ENCODE peak calls at places on chromosomes 6 and 20, in nine cellular contexts. One of them, this sample, is unnamed.

GRCh38 chr6:170265655-170266054 is 25.2 kb downstream of the DLL1 start:
- DNase-seq in A549: no peak
- DNase-seq in foreskin keratinocyte: no peak
- DNase-seq in epithelial cell of esophagus: no peak
- DNase-seq in left lung: no peak
- DNase-seq in dorsolateral prefrontal cortex: peak; percentile 89
- DNase-seq in upper lobe of right lung: peak; percentile 80
- DNase-seq in AG04449: no peak
- DNase-seq in SK-N-SH: no peak
- DNase-seq in this sample: no peak

GRCh38 chr6:84764332-84765049 is at the start of gene TBX18:
- DNase-seq in A549: peak; percentile 98
- DNase-seq in foreskin keratinocyte: peak; percentile 34
- DNase-seq in epithelial cell of esophagus: peak; percentile 94
- DNase-seq in left lung: peak; percentile 59
- DNase-seq in dorsolateral prefrontal cortex: no peak
- DNase-seq in upper lobe of right lung: peak; percentile 74
- DNase-seq in AG04449: peak; percentile 95
- DNase-seq in SK-N-SH: peak; percentile 85
- DNase-seq in this sample: peak; percentile 96

GRCh38 chr6:110738899-110739365 is 76.3 kb downstream of the CDK19 start:
- DNase-seq in A549: peak; percentile 19
- DNase-seq in foreskin keratinocyte: no peak
- DNase-seq in epithelial cell of esophagus: no peak
- DNase-seq in left lung: peak; percentile 51
- DNase-seq in dorsolateral prefrontal cortex: no peak
- DNase-seq in upper lobe of right lung: no peak
- DNase-seq in AG04449: no peak
- DNase-seq in SK-N-SH: no peak
- DNase-seq in this sample: no peak

GRCh38 chr6:37369321-37370196 is 15.8 kb downstream of the RNF8 start:
- DNase-seq in A549: no peak
- DNase-seq in foreskin keratinocyte: no peak
- DNase-seq in epithelial cell of esophagus: peak; percentile 16
- DNase-seq in left lung: no peak
- DNase-seq in dorsolateral prefrontal cortex: no peak
- DNase-seq in upper lobe of right lung: no peak
- DNase-seq in AG04449: no peak
- DNase-seq in SK-N-SH: no peak
- DNase-seq in this sample: no peak

GRCh38 chr6:159729598-159729997 is 2.3 kb downstream of the WTAP start:
- DNase-seq in A549: no peak
- DNase-seq in foreskin keratinocyte: no peak
- DNase-seq in epithelial cell of esophagus: peak; percentile 24
- DNase-seq in left lung: no peak
- DNase-seq in dorsolateral prefrontal cortex: no peak
- DNase-seq in upper lobe of right lung: no peak
- DNase-seq in AG04449: no peak
- DNase-seq in SK-N-SH: no peak
- DNase-seq in this sample: no peak

GRCh38 chr20:4961746-4962145 is 39.6 kb downstream of the SLC23A2 start:
- DNase-seq in A549: peak; percentile 74
- DNase-seq in foreskin keratinocyte: no peak
- DNase-seq in epithelial cell of esophagus: no peak
- DNase-seq in left lung: no peak
- DNase-seq in dorsolateral prefrontal cortex: no peak
- DNase-seq in upper lobe of right lung: no peak
- DNase-seq in AG04449: no peak
- DNase-seq in SK-N-SH: no peak
- DNase-seq in this sample: no peak

GRCh38 chr6:155194399-155194798 is 69.4 kb upstream of the CLDN20 start:
- DNase-seq in A549: no peak
- DNase-seq in foreskin keratinocyte: no peak
- DNase-seq in epithelial cell of esophagus: no peak
- DNase-seq in left lung: no peak
- DNase-seq in dorsolateral prefrontal cortex: no peak
- DNase-seq in upper lobe of right lung: no peak
- DNase-seq in AG04449: no peak
- DNase-seq in SK-N-SH: no peak
- DNase-seq in this sample: no peak

GRCh38 chr6:26536571-26537159 is 1.5 kb upstream of the HMGN4 start:
- DNase-seq in A549: peak; percentile 50
- DNase-seq in foreskin keratinocyte: no peak
- DNase-seq in epithelial cell of esophagus: no peak
- DNase-seq in left lung: no peak
- DNase-seq in dorsolateral prefrontal cortex: no peak
- DNase-seq in upper lobe of right lung: no peak
- DNase-seq in AG04449: no peak
- DNase-seq in SK-N-SH: peak; percentile 41
- DNase-seq in this sample: no peak

GRCh38 chr20:49853640-49854039 is 41.0 kb downstream of the SLC9A8 start:
- DNase-seq in A549: peak; percentile 66
- DNase-seq in foreskin keratinocyte: peak; percentile 64
- DNase-seq in epithelial cell of esophagus: peak; percentile 86
- DNase-seq in left lung: no peak
- DNase-seq in dorsolateral prefrontal cortex: no peak
- DNase-seq in upper lobe of right lung: no peak
- DNase-seq in AG04449: no peak
- DNase-seq in SK-N-SH: peak; percentile 45
- DNase-seq in this sample: peak; percentile 27

GRCh38 chr6:130098317-130098716 is 79.9 kb downstream of the L3MBTL3 start:
- DNase-seq in A549: no peak
- DNase-seq in foreskin keratinocyte: no peak
- DNase-seq in epithelial cell of esophagus: no peak
- DNase-seq in left lung: no peak
- DNase-seq in dorsolateral prefrontal cortex: no peak
- DNase-seq in upper lobe of right lung: no peak
- DNase-seq in AG04449: no peak
- DNase-seq in SK-N-SH: no peak
- DNase-seq in this sample: no peak

GRCh38 chr6:143196525-143197225 is 136.0 kb downstream of the AIG1 start:
- DNase-seq in A549: no peak
- DNase-seq in foreskin keratinocyte: no peak
- DNase-seq in epithelial cell of esophagus: peak; percentile 5
- DNase-seq in left lung: no peak
- DNase-seq in dorsolateral prefrontal cortex: no peak
- DNase-seq in upper lobe of right lung: no peak
- DNase-seq in AG04449: no peak
- DNase-seq in SK-N-SH: no peak
- DNase-seq in this sample: no peak

GRCh38 chr20:62771396-62772102 is 24.7 kb upstream of the MRGBP start:
- DNase-seq in A549: no peak
- DNase-seq in foreskin keratinocyte: no peak
- DNase-seq in epithelial cell of esophagus: no peak
- DNase-seq in left lung: no peak
- DNase-seq in dorsolateral prefrontal cortex: no peak
- DNase-seq in upper lobe of right lung: no peak
- DNase-seq in AG04449: no peak
- DNase-seq in SK-N-SH: no peak
- DNase-seq in this sample: peak; percentile 6

GRCh38 chr20:26315054-26315453 is 618.4 kb upstream of the ZNF337 start:
- DNase-seq in A549: no peak
- DNase-seq in foreskin keratinocyte: no peak
- DNase-seq in epithelial cell of esophagus: no peak
- DNase-seq in left lung: no peak
- DNase-seq in dorsolateral prefrontal cortex: no peak
- DNase-seq in upper lobe of right lung: no peak
- DNase-seq in AG04449: no peak
- DNase-seq in SK-N-SH: no peak
- DNase-seq in this sample: no peak

GRCh38 chr6:15596241-15596896 is 66.5 kb downstream of the DTNBP1 start:
- DNase-seq in A549: no peak
- DNase-seq in foreskin keratinocyte: no peak
- DNase-seq in epithelial cell of esophagus: no peak
- DNase-seq in left lung: no peak
- DNase-seq in dorsolateral prefrontal cortex: no peak
- DNase-seq in upper lobe of right lung: no peak
- DNase-seq in AG04449: no peak
- DNase-seq in SK-N-SH: no peak
- DNase-seq in this sample: no peak

GRCh38 chr6:127255286-127255685 is 11.4 kb upstream of the RNF146 start:
- DNase-seq in A549: no peak
- DNase-seq in foreskin keratinocyte: no peak
- DNase-seq in epithelial cell of esophagus: no peak
- DNase-seq in left lung: no peak
- DNase-seq in dorsolateral prefrontal cortex: no peak
- DNase-seq in upper lobe of right lung: no peak
- DNase-seq in AG04449: no peak
- DNase-seq in SK-N-SH: no peak
- DNase-seq in this sample: no peak

GRCh38 chr20:3777726-3778629 is 3.3 kb downstream of the SPEF1 start:
- DNase-seq in A549: peak; percentile 66
- DNase-seq in foreskin keratinocyte: peak; percentile 23
- DNase-seq in epithelial cell of esophagus: peak; percentile 47
- DNase-seq in left lung: peak; percentile 83
- DNase-seq in dorsolateral prefrontal cortex: no peak
- DNase-seq in upper lobe of right lung: peak; percentile 87
- DNase-seq in AG04449: no peak
- DNase-seq in SK-N-SH: peak; percentile 90
- DNase-seq in this sample: peak; percentile 51

GRCh38 chr20:63058696-63059335 is 52.1 kb upstream of the BHLHE23 start:
- DNase-seq in A549: no peak
- DNase-seq in foreskin keratinocyte: no peak
- DNase-seq in epithelial cell of esophagus: no peak
- DNase-seq in left lung: peak; percentile 13
- DNase-seq in dorsolateral prefrontal cortex: peak; percentile 38
- DNase-seq in upper lobe of right lung: peak; percentile 46
- DNase-seq in AG04449: no peak
- DNase-seq in SK-N-SH: no peak
- DNase-seq in this sample: peak; percentile 13

GRCh38 chr6:160952633-160953281 is 38.8 kb upstream of the MAP3K4 start:
- DNase-seq in A549: no peak
- DNase-seq in foreskin keratinocyte: no peak
- DNase-seq in epithelial cell of esophagus: peak; percentile 76
- DNase-seq in left lung: no peak
- DNase-seq in dorsolateral prefrontal cortex: no peak
- DNase-seq in upper lobe of right lung: no peak
- DNase-seq in AG04449: no peak
- DNase-seq in SK-N-SH: no peak
- DNase-seq in this sample: no peak

GRCh38 chr6:89369009-89369408 is 16.5 kb upstream of the UBE2J1 start:
- DNase-seq in A549: peak; percentile 24
- DNase-seq in foreskin keratinocyte: no peak
- DNase-seq in epithelial cell of esophagus: peak; percentile 74
- DNase-seq in left lung: peak; percentile 43
- DNase-seq in dorsolateral prefrontal cortex: no peak
- DNase-seq in upper lobe of right lung: peak; percentile 72
- DNase-seq in AG04449: no peak
- DNase-seq in SK-N-SH: no peak
- DNase-seq in this sample: no peak
- TF ChIP-seq CTCF in A549: peak; percentile 26
- TF ChIP-seq CTCF in foreskin keratinocyte: peak; percentile 61
- TF ChIP-seq CTCF in epithelial cell of esophagus: peak; percentile 70
- TF ChIP-seq CTCF in left lung: peak; percentile 38
- TF ChIP-seq CTCF in dorsolateral prefrontal cortex: peak; percentile 48
- TF ChIP-seq CTCF in upper lobe of right lung: peak; percentile 64
- TF ChIP-seq CTCF in AG04449: peak; percentile 45
- TF ChIP-seq CTCF in SK-N-SH: peak; percentile 39
- TF ChIP-seq CTCF in this sample: no peak

DNA sequence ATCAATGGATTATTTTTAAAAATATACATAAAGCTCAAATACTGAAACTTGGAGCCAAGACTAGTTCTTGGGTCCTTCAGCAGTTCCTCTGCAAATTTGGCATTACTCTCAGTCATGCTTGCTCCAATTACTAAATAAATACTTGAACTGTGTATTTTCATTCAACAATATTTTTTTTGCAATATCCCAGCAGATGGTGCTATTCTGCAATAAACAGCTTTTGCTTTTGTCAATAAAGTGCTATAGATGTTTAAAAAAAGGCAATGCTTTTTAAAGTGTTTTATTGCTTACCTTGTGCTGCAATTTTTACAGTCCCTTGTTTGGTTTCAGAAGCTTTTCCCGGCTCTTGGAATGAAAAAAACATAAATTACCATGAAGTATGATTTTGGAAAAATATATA is 243.4 kb downstream of the TRDN start:
- DNase-seq in A549: peak; percentile 5
- DNase-seq in foreskin keratinocyte: no peak
- DNase-seq in epithelial cell of esophagus: peak; percentile 30
- DNase-seq in left lung: no peak
- DNase-seq in dorsolateral prefrontal cortex: no peak
- DNase-seq in upper lobe of right lung: no peak
- DNase-seq in AG04449: no peak
- DNase-seq in SK-N-SH: no peak
- DNase-seq in this sample: no peak
- TF ChIP-seq CTCF in A549: peak; percentile 30
- TF ChIP-seq CTCF in foreskin keratinocyte: peak; percentile 56
- TF ChIP-seq CTCF in epithelial cell of esophagus: no peak
- TF ChIP-seq CTCF in left lung: no peak
- TF ChIP-seq CTCF in dorsolateral prefrontal cortex: peak; percentile 46
- TF ChIP-seq CTCF in upper lobe of right lung: peak; percentile 27
- TF ChIP-seq CTCF in AG04449: no peak
- TF ChIP-seq CTCF in SK-N-SH: peak; percentile 49
- TF ChIP-seq CTCF in this sample: peak; percentile 8

DNA sequence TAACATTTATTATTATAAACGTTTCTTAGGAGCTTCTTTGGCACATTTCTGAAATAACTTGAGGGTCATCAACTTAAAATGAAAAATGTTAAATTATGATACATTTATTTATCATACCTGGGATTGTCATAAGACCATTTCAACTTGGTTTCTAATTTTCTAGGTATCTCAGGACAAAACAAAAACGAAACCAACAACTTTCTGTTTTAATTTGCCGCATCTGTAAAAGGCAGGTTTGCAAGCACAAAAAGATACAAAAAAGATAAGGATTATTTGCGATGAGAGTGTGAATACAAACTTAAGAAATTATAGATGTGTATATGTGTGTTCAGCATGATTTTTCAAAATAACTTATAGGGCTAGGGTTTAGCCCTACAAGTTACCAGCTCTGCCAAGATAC is 395.0 kb upstream of the RUNX2 start:
- DNase-seq in A549: no peak
- DNase-seq in foreskin keratinocyte: no peak
- DNase-seq in epithelial cell of esophagus: no peak
- DNase-seq in left lung: no peak
- DNase-seq in dorsolateral prefrontal cortex: no peak
- DNase-seq in upper lobe of right lung: no peak
- DNase-seq in AG04449: no peak
- DNase-seq in SK-N-SH: no peak
- DNase-seq in this sample: no peak
- TF ChIP-seq CTCF in A549: no peak
- TF ChIP-seq CTCF in foreskin keratinocyte: no peak
- TF ChIP-seq CTCF in epithelial cell of esophagus: no peak
- TF ChIP-seq CTCF in left lung: no peak
- TF ChIP-seq CTCF in dorsolateral prefrontal cortex: no peak
- TF ChIP-seq CTCF in upper lobe of right lung: no peak
- TF ChIP-seq CTCF in AG04449: no peak
- TF ChIP-seq CTCF in SK-N-SH: no peak
- TF ChIP-seq CTCF in this sample: no peak

DNA sequence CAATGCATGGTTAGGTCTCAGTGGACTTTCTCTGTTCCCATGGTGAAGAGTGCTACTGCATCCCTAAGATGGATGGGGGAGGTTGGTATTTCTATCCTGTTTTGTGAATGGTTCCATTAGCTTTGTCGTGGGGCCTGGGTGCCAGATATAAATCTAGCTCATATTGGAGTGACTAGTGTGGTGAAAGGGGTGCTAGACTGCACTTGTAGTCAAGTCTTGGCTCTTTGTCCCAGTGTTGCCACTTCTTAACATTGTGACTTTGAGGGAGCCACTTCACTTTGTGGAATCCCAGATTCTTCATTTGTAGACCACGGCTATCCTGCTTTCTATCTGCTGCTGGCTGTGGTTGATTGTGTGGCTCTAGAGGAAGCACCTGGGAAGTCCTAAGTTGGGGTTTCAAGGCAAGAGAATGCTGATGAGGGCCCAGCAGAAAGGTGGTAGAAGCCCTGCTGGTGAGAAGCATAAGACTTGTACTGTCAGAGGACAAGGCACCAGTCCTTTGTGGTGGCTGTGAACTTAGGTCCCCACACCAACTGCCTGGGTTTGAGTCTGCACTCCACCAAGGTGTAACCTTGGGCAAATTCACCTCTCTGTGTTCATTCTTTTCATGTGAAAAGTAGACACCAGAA is 44.1 kb downstream of the VAPB start:
- DNase-seq in A549: no peak
- DNase-seq in foreskin keratinocyte: no peak
- DNase-seq in epithelial cell of esophagus: no peak
- DNase-seq in left lung: no peak
- DNase-seq in dorsolateral prefrontal cortex: no peak
- DNase-seq in upper lobe of right lung: no peak
- DNase-seq in AG04449: no peak
- DNase-seq in SK-N-SH: no peak
- DNase-seq in this sample: no peak
- TF ChIP-seq CTCF in A549: no peak
- TF ChIP-seq CTCF in foreskin keratinocyte: no peak
- TF ChIP-seq CTCF in epithelial cell of esophagus: no peak
- TF ChIP-seq CTCF in left lung: no peak
- TF ChIP-seq CTCF in dorsolateral prefrontal cortex: no peak
- TF ChIP-seq CTCF in upper lobe of right lung: no peak
- TF ChIP-seq CTCF in AG04449: no peak
- TF ChIP-seq CTCF in SK-N-SH: no peak
- TF ChIP-seq CTCF in this sample: no peak

This sample was measured in glutamatergic neuron.